ENCODE peak calls at places on chromosomes 16 and 17, in nine cellular contexts. N is NAMALWA; O is NCI-H1436; T is HCEC 1CT; E is stimulated activated CD8-positive, alpha-beta memory T cell treated with anti-CD3 and anti-CD28 coated beads, Interleukin-7, amount 100 ng/mL, for 1 hour; V is HepG2; M is MCF 10A; W is smooth muscle cell of the brain vasculature; U is NCI-H2081. P is an unnamed sample.

GRCh38 chr16:11794991-11795886 is 1.8 kb downstream of the ZC3H7A start:
- DNase-seq in O (no peak), U (no peak), E (no peak), M (no peak), W (no peak), T (no peak), N (no peak), V (no peak), P (no peak)

GRCh38 chr16:89842471-89843408 is 14.5 kb downstream of the SPIRE2 start:
- DNase-seq in M (no peak), T (peak), N (no peak), O (no peak), U (peak), W (no peak), V (peak), E (no peak), P (no peak)

GRCh38 chr17:31677681-31678080 is 181.4 kb downstream of the COPRS start:
- DNase-seq in W (no peak), O (no peak), N (no peak), U (no peak), E (no peak), T (no peak), M (no peak), V (no peak), P (no peak)

GRCh38 chr17:443109-443508 is 90.5 kb upstream of the RPH3AL start:
- DNase-seq in W (no peak), N (no peak), V (no peak), O (no peak), E (no peak), M (no peak), U (no peak), T (no peak), P (no peak)

GRCh38 chr17:77487677-77488530 is 347.1 kb downstream of the SEC14L1 start:
- DNase-seq in E (no peak), V (no peak), U (no peak), W (no peak), M (no peak), N (no peak), T (no peak), O (no peak), P (peak)

GRCh38 chr17:82815790-82816305 is 24.0 kb downstream of the ZNF750 start:
- DNase-seq in W (no peak), U (no peak), E (no peak), T (no peak), M (no peak), O (no peak), V (no peak), N (no peak), P (peak)

GRCh38 chr16:66382171-66382965 is 15.9 kb downstream of the CDH5 start:
- DNase-seq in O (no peak), N (no peak), T (peak), U (no peak), W (no peak), V (no peak), E (no peak), M (peak), P (peak)

GRCh38 chr17:42310281-42311156 is 22.2 kb downstream of the STAT5A start:
- DNase-seq in T (no peak), U (no peak), V (no peak), E (no peak), M (no peak), N (no peak), W (no peak), O (no peak), P (no peak)

GRCh38 chr17:16488572-16488997 is 3.4 kb downstream of the LRRC75A start:
- DNase-seq in U (no peak), V (no peak), O (no peak), N (no peak), E (no peak), M (no peak), W (no peak), T (no peak), P (no peak)

GRCh38 chr16:85372627-85373372 is 240.3 kb upstream of the GSE1 start:
- DNase-seq in E (no peak), V (peak), O (no peak), U (no peak), N (peak), W (no peak), M (peak), T (peak), P (peak)

GRCh38 chr16:23869052-23869451 is 33.3 kb downstream of the PRKCB start:
- DNase-seq in U (no peak), T (no peak), O (no peak), E (no peak), M (no peak), N (no peak), V (no peak), W (no peak), P (no peak)

GRCh38 chr17:73096866-73097265 is 4.4 kb upstream of the SLC39A11 start:
- DNase-seq in M (peak), O (no peak), E (no peak), U (no peak), T (no peak), N (no peak), V (no peak), W (no peak), P (no peak)

GRCh38 chr17:20189322-20189721 is 180.2 kb downstream of the SPECC1 start:
- DNase-seq in T (no peak), O (no peak), M (peak), U (no peak), V (no peak), E (no peak), N (no peak), W (no peak), P (no peak)

GRCh38 chr16:87832759-87833502 is 36.4 kb downstream of the SLC7A5 start:
- DNase-seq in O (no peak), U (no peak), E (no peak), V (no peak), T (no peak), M (no peak), N (peak), W (no peak), P (no peak)

GRCh38 chr16:53756329-53756996 is 52.5 kb downstream of the FTO start:
- DNase-seq in O (no peak), V (peak), E (no peak), T (no peak), W (no peak), M (no peak), N (no peak), U (peak), P (no peak)

GRCh38 chr16:65574311-65574966 is 452.6 kb upstream of the CDH11 start:
- DNase-seq in M (no peak), N (no peak), W (no peak), O (no peak), V (no peak), T (no peak), U (no peak), E (no peak), P (no peak)

GRCh38 chr17:1992541-1992940 is 32.6 kb downstream of the RTN4RL1 start:
- DNase-seq in U (no peak), N (no peak), V (no peak), W (no peak), O (no peak), E (no peak), M (no peak), T (no peak), P (no peak)

GRCh38 chr17:83196088-83196765 is 116.8 kb downstream of the METRNL start:
- DNase-seq in O (no peak), V (no peak), E (no peak), T (no peak), U (no peak), N (no peak), W (peak), M (peak), P (peak)

GRCh38 chr16:78566397-78567073 is 467.1 kb downstream of the WWOX start:
- DNase-seq in V (no peak), N (no peak), T (no peak), E (no peak), O (no peak), U (no peak), W (no peak), M (no peak), P (no peak)

GRCh38 chr16:84194470-84195200 is 3.7 kb downstream of the ADAD2 start:
- DNase-seq in N (peak), V (no peak), E (no peak), O (peak), T (no peak), M (no peak), U (no peak), W (no peak), P (no peak)

GRCh38 chr17:17151962-17152361 is 54.2 kb downstream of the PLD6 start:
- DNase-seq in O (no peak), T (peak), W (peak), E (no peak), U (no peak), V (no peak), N (no peak), M (peak), P (peak)

GRCh38 chr17:71516149-71516548 is 604.7 kb upstream of the SOX9 start:
- DNase-seq in U (peak), V (no peak), W (no peak), T (no peak), M (no peak), O (peak), E (no peak), N (no peak), P (no peak)

GRCh38 chr16:69934044-69934443 is 17.1 kb upstream of the CLEC18A start:
- DNase-seq in N (no peak), U (peak), M (no peak), E (no peak), O (no peak), V (no peak), T (no peak), W (no peak), P (no peak)

GRCh38 chr17:7857724-7858486 is at the start of gene CYB5D1:
- DNase-seq in V (peak), O (peak), N (peak), M (peak), E (peak), W (no peak), T (peak), U (peak), P (peak)

GRCh38 chr16:55341681-55342080 is 17.7 kb downstream of the IRX6 start:
- DNase-seq in M (no peak), U (no peak), W (no peak), N (no peak), E (no peak), T (no peak), O (no peak), V (no peak), P (no peak)

GRCh38 chr17:58513391-58513912 is 986 bp downstream of the MTMR4 start:
- DNase-seq in E (no peak), M (no peak), V (no peak), O (no peak), N (peak), T (no peak), U (no peak), W (no peak), P (no peak)

GRCh38 chr17:48860034-48860433 is 29.2 kb downstream of the CALCOCO2 start:
- DNase-seq in O (no peak), N (no peak), U (no peak), M (no peak), W (no peak), V (no peak), E (no peak), T (no peak), P (no peak)

GRCh38 chr17:13228711-13229110 is 210.9 kb upstream of the ELAC2 start:
- DNase-seq in N (no peak), O (no peak), E (no peak), T (no peak), V (no peak), W (no peak), M (no peak), U (no peak), P (no peak)